ENCODE peak calls at places on chromosomes 6 and 20, in four cellular contexts. One of them, this sample, is unnamed.

GRCh38 chr6:163566056-163566455 is 151.5 kb downstream of the QKI start:
- DNase-seq in colonic mucosa: no peak
- DNase-seq in heart right ventricle: no peak
- DNase-seq in naive thymus-derived CD4-positive, alpha-beta T cell: no peak
- DNase-seq in this sample: no peak

GRCh38 chr20:32779500-32780215 is 17.5 kb downstream of the DNMT3B start:
- DNase-seq in naive thymus-derived CD4-positive, alpha-beta T cell: no peak
- DNase-seq in colonic mucosa: no peak
- DNase-seq in heart right ventricle: no peak
- DNase-seq in this sample: no peak

GRCh38 chr6:116945809-116946208 is 68.8 kb downstream of the RFX6 start:
- DNase-seq in heart right ventricle: no peak
- DNase-seq in naive thymus-derived CD4-positive, alpha-beta T cell: no peak
- DNase-seq in colonic mucosa: peak
- DNase-seq in this sample: no peak

GRCh38 chr6:113149511-113149910 is 707.6 kb upstream of the MARCKS start:
- DNase-seq in heart right ventricle: no peak
- DNase-seq in colonic mucosa: no peak
- DNase-seq in naive thymus-derived CD4-positive, alpha-beta T cell: no peak
- DNase-seq in this sample: no peak

GRCh38 chr6:106973841-106974336 is 640 bp downstream of the CD24 start:
- DNase-seq in naive thymus-derived CD4-positive, alpha-beta T cell: no peak
- DNase-seq in colonic mucosa: peak
- DNase-seq in heart right ventricle: no peak
- DNase-seq in this sample: no peak

GRCh38 chr20:14928083-14928482 is 590.7 kb upstream of the FLRT3 start:
- DNase-seq in heart right ventricle: no peak
- DNase-seq in naive thymus-derived CD4-positive, alpha-beta T cell: no peak
- DNase-seq in colonic mucosa: no peak
- DNase-seq in this sample: no peak

GRCh38 chr6:11969092-11969491 is 43.0 kb upstream of the HIVEP1 start:
- DNase-seq in colonic mucosa: no peak
- DNase-seq in heart right ventricle: no peak
- DNase-seq in naive thymus-derived CD4-positive, alpha-beta T cell: no peak
- DNase-seq in this sample: no peak

GRCh38 chr6:2765896-2766766 is 938 bp downstream of the WRNIP1 start:
- DNase-seq in colonic mucosa: peak
- DNase-seq in heart right ventricle: peak
- DNase-seq in naive thymus-derived CD4-positive, alpha-beta T cell: peak
- DNase-seq in this sample: no peak

GRCh38 chr6:35294308-35294945 is 3.2 kb upstream of the DEF6 start:
- DNase-seq in colonic mucosa: no peak
- DNase-seq in naive thymus-derived CD4-positive, alpha-beta T cell: no peak
- DNase-seq in heart right ventricle: no peak
- DNase-seq in this sample: no peak

GRCh38 chr6:84191802-84192201 is 35.6 kb downstream of the CEP162 start:
- DNase-seq in heart right ventricle: no peak
- DNase-seq in naive thymus-derived CD4-positive, alpha-beta T cell: no peak
- DNase-seq in colonic mucosa: no peak
- DNase-seq in this sample: no peak

GRCh38 chr20:13263451-13263850 is 42.4 kb downstream of the ISM1 start:
- DNase-seq in heart right ventricle: no peak
- DNase-seq in colonic mucosa: no peak
- DNase-seq in naive thymus-derived CD4-positive, alpha-beta T cell: no peak
- DNase-seq in this sample: no peak

GRCh38 chr6:43770417-43771209 is 602 bp downstream of the VEGFA start:
- DNase-seq in heart right ventricle: peak
- DNase-seq in colonic mucosa: peak
- DNase-seq in naive thymus-derived CD4-positive, alpha-beta T cell: peak
- DNase-seq in this sample: no peak

GRCh38 chr20:47681977-47682812 is 103.1 kb downstream of the SULF2 start:
- DNase-seq in colonic mucosa: no peak
- DNase-seq in naive thymus-derived CD4-positive, alpha-beta T cell: no peak
- DNase-seq in heart right ventricle: peak
- DNase-seq in this sample: no peak

GRCh38 chr6:90496617-90497016 is 90.3 kb downstream of the MAP3K7 start:
- DNase-seq in naive thymus-derived CD4-positive, alpha-beta T cell: no peak
- DNase-seq in heart right ventricle: no peak
- DNase-seq in colonic mucosa: no peak
- DNase-seq in this sample: no peak

GRCh38 chr6:40999498-41000070 is 39.4 kb downstream of the UNC5CL start:
- DNase-seq in heart right ventricle: peak
- DNase-seq in colonic mucosa: peak
- DNase-seq in naive thymus-derived CD4-positive, alpha-beta T cell: no peak
- DNase-seq in this sample: no peak

GRCh38 chr6:3825851-3826581 is 23.2 kb upstream of the FAM50B start:
- DNase-seq in heart right ventricle: peak
- DNase-seq in naive thymus-derived CD4-positive, alpha-beta T cell: no peak
- DNase-seq in colonic mucosa: peak
- DNase-seq in this sample: no peak

GRCh38 chr20:31816221-31816620 is 2.9 kb upstream of the MYLK2 start:
- DNase-seq in heart right ventricle: no peak
- DNase-seq in colonic mucosa: no peak
- DNase-seq in naive thymus-derived CD4-positive, alpha-beta T cell: no peak
- DNase-seq in this sample: no peak

GRCh38 chr6:76682842-76683241 is 610.4 kb upstream of the IMPG1 start:
- DNase-seq in heart right ventricle: no peak
- DNase-seq in colonic mucosa: no peak
- DNase-seq in naive thymus-derived CD4-positive, alpha-beta T cell: no peak
- DNase-seq in this sample: no peak

GRCh38 chr6:165819394-165819793 is 156.4 kb upstream of the PDE10A start:
- DNase-seq in heart right ventricle: no peak
- DNase-seq in colonic mucosa: no peak
- DNase-seq in naive thymus-derived CD4-positive, alpha-beta T cell: no peak
- DNase-seq in this sample: no peak
- H3K4me3 ChIP-seq in heart right ventricle: no peak
- H3K4me3 ChIP-seq in colonic mucosa: no peak
- H3K4me3 ChIP-seq in naive thymus-derived CD4-positive, alpha-beta T cell: no peak
- H3K4me3 ChIP-seq in this sample: no peak

GRCh38 chr6:16306334-16306733 is 67.9 kb downstream of the GMPR start:
- DNase-seq in heart right ventricle: no peak
- DNase-seq in colonic mucosa: no peak
- DNase-seq in naive thymus-derived CD4-positive, alpha-beta T cell: no peak
- DNase-seq in this sample: no peak
- H3K4me3 ChIP-seq in heart right ventricle: no peak
- H3K4me3 ChIP-seq in colonic mucosa: no peak
- H3K4me3 ChIP-seq in naive thymus-derived CD4-positive, alpha-beta T cell: no peak
- H3K4me3 ChIP-seq in this sample: no peak

DNA sequence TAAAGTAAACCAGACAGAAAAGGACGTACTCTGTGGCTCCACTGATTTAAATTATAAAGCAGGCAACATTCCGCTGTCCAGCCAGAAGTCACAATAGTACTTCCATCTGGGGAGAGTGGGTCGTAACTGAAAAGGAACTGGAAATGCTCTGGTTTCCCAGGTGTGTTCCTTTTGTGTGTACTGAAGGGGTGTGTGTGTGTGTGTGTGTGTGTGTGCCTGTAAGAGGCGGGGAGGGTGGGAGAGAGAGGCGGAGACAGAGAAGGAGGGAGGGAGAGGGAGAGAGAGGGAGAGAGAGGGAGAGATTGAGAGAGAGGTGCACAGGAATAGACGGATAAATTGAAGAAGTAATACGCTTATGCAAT is 178.4 kb upstream of the ZNF184 start:
- DNase-seq in colonic mucosa: no peak
- DNase-seq in heart right ventricle: no peak
- DNase-seq in naive thymus-derived CD4-positive, alpha-beta T cell: no peak
- DNase-seq in this sample: no peak
- H3K4me3 ChIP-seq in colonic mucosa: no peak
- H3K4me3 ChIP-seq in heart right ventricle: no peak
- H3K4me3 ChIP-seq in naive thymus-derived CD4-positive, alpha-beta T cell: no peak
- H3K4me3 ChIP-seq in this sample: no peak

GRCh38 chr6:146875927-146876270 is 277.1 kb downstream of the ADGB start:
- DNase-seq in naive thymus-derived CD4-positive, alpha-beta T cell: no peak
- DNase-seq in heart right ventricle: no peak
- DNase-seq in colonic mucosa: no peak
- DNase-seq in this sample: no peak

GRCh38 chr6:146878564-146879343 is 280.0 kb downstream of the ADGB start:
- DNase-seq in heart right ventricle: no peak
- DNase-seq in colonic mucosa: no peak
- DNase-seq in naive thymus-derived CD4-positive, alpha-beta T cell: no peak
- DNase-seq in this sample: no peak

GRCh38 chr6:146876271-146877151 is 277.7 kb downstream of the ADGB start:
- DNase-seq in naive thymus-derived CD4-positive, alpha-beta T cell: no peak
- DNase-seq in colonic mucosa: no peak
- DNase-seq in heart right ventricle: no peak
- DNase-seq in this sample: no peak

GRCh38 chr6:146881228-146882181 is 282.7 kb downstream of the ADGB start:
- DNase-seq in heart right ventricle: no peak
- DNase-seq in colonic mucosa: no peak
- DNase-seq in naive thymus-derived CD4-positive, alpha-beta T cell: no peak
- DNase-seq in this sample: no peak

DNA sequence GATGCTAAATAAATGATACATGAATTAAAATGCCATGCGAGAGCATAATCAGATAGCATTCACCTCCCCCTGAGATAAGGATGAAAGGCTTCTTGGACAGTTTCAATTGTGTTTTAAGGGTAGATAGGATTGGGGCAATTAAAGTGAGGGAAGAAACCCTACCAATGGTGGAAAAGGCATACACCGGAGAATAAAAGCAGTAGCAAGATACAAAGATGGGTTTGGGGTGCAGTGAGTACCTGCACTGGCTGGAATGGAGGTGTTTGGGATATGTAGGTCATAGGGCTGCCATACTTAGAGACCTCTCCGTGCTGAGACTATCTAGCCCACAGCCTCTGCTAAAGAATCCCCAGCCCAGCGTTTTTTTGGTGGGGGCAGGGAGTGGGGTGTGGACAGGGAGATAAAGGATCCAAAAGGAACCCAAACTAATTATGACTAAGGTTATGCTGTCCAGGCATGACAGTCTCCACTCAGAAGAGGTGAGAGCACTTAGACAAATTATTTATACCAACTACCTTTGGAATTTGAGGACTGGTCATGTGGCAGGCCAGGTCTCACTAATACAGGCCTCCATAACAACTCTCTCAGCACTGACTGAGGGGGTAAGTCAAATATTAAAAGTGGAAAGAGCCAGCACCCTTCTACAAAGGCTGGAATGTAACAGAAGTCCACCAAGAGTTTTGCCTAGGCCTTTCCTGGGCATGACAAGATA is 280.8 kb downstream of the ADGB start:
- DNase-seq in heart right ventricle: no peak
- DNase-seq in naive thymus-derived CD4-positive, alpha-beta T cell: no peak
- DNase-seq in colonic mucosa: no peak
- DNase-seq in this sample: no peak
- H3K4me3 ChIP-seq in heart right ventricle: no peak
- H3K4me3 ChIP-seq in naive thymus-derived CD4-positive, alpha-beta T cell: no peak
- H3K4me3 ChIP-seq in colonic mucosa: no peak
- H3K4me3 ChIP-seq in this sample: no peak

GRCh38 chr6:31575952-31576684 is 753 bp downstream of the TNF start:
- DNase-seq in heart right ventricle: no peak
- DNase-seq in colonic mucosa: no peak
- DNase-seq in naive thymus-derived CD4-positive, alpha-beta T cell: no peak
- DNase-seq in this sample: no peak

GRCh38 chr6:31573239-31574105 is 1.4 kb downstream of the LTA start:
- DNase-seq in naive thymus-derived CD4-positive, alpha-beta T cell: no peak
- DNase-seq in heart right ventricle: no peak
- DNase-seq in colonic mucosa: no peak
- DNase-seq in this sample: no peak

GRCh38 chr6:31572041-31572911 is at the start of gene LTA:
- DNase-seq in colonic mucosa: no peak
- DNase-seq in heart right ventricle: no peak
- DNase-seq in naive thymus-derived CD4-positive, alpha-beta T cell: peak
- DNase-seq in this sample: no peak

GRCh38 chr6:31575335-31575901 is at the start of gene TNF:
- DNase-seq in heart right ventricle: no peak
- DNase-seq in naive thymus-derived CD4-positive, alpha-beta T cell: no peak
- DNase-seq in colonic mucosa: peak
- DNase-seq in this sample: peak

GRCh38 chr6:31574106-31575061 is 981 bp upstream of the TNF start:
- DNase-seq in colonic mucosa: no peak
- DNase-seq in heart right ventricle: no peak
- DNase-seq in naive thymus-derived CD4-positive, alpha-beta T cell: no peak
- DNase-seq in this sample: no peak
- H3K4me3 ChIP-seq in colonic mucosa: no peak
- H3K4me3 ChIP-seq in heart right ventricle: no peak
- H3K4me3 ChIP-seq in naive thymus-derived CD4-positive, alpha-beta T cell: peak
- H3K4me3 ChIP-seq in this sample: no peak

GRCh38 chr6:125275779-125276178 is 26.0 kb downstream of the HDDC2 start:
- DNase-seq in colonic mucosa: no peak
- DNase-seq in naive thymus-derived CD4-positive, alpha-beta T cell: no peak
- DNase-seq in heart right ventricle: no peak
- DNase-seq in this sample: no peak
- H3K4me3 ChIP-seq in colonic mucosa: no peak
- H3K4me3 ChIP-seq in naive thymus-derived CD4-positive, alpha-beta T cell: no peak
- H3K4me3 ChIP-seq in heart right ventricle: no peak
- H3K4me3 ChIP-seq in this sample: no peak

DNA sequence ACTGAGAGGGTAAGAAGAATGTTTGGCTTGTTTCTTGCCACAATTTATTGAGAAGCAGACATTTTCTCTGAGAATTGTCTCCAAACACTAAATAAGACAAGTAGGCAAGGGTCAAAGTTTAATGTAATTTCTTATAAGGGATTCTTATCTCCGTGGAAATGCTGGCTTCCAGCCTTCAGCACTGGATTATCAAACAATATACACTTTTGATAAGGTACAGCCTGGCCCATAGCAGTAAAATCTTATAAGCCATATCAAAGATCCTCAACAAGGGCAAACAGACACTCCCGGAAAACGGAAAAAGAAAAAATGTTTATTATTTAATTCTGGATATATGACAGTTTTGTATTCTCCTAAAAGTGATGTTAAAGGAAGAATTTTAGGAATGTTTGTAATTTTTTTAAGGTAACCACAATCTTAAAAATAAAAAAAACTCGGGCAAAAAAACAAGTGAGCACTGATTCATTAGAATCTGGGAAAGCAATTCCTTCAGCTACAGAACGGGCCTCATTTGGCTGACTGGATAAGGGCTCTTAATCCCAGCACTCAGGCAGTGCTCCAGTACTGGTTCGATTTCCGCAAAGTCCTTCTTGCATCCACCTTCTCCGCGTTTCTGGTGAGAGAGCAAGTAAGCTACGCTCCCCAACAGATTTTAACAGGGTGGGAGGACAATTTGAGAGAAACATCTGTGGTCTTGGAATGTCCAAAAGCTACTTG is 18.4 kb upstream of the ZSCAN9 start:
- DNase-seq in heart right ventricle: no peak
- DNase-seq in colonic mucosa: no peak
- DNase-seq in naive thymus-derived CD4-positive, alpha-beta T cell: no peak
- DNase-seq in this sample: no peak
- H3K4me3 ChIP-seq in heart right ventricle: no peak
- H3K4me3 ChIP-seq in colonic mucosa: peak
- H3K4me3 ChIP-seq in naive thymus-derived CD4-positive, alpha-beta T cell: no peak
- H3K4me3 ChIP-seq in this sample: no peak

GRCh38 chr6:37243816-37244370 is 13.7 kb upstream of the TBC1D22B start:
- DNase-seq in naive thymus-derived CD4-positive, alpha-beta T cell: no peak
- DNase-seq in heart right ventricle: no peak
- DNase-seq in colonic mucosa: no peak
- DNase-seq in this sample: no peak

GRCh38 chr6:37241131-37241530 is 16.4 kb upstream of the TBC1D22B start:
- DNase-seq in naive thymus-derived CD4-positive, alpha-beta T cell: no peak
- DNase-seq in colonic mucosa: no peak
- DNase-seq in heart right ventricle: no peak
- DNase-seq in this sample: no peak

GRCh38 chr6:37243131-37243815 is 14.3 kb upstream of the TBC1D22B start:
- DNase-seq in heart right ventricle: no peak
- DNase-seq in naive thymus-derived CD4-positive, alpha-beta T cell: no peak
- DNase-seq in colonic mucosa: no peak
- DNase-seq in this sample: no peak

GRCh38 chr6:37242042-37242428 is 15.5 kb upstream of the TBC1D22B start:
- DNase-seq in heart right ventricle: no peak
- DNase-seq in naive thymus-derived CD4-positive, alpha-beta T cell: no peak
- DNase-seq in colonic mucosa: no peak
- DNase-seq in this sample: no peak

GRCh38 chr6:37242429-37243052 is 15.0 kb upstream of the TBC1D22B start:
- DNase-seq in naive thymus-derived CD4-positive, alpha-beta T cell: no peak
- DNase-seq in heart right ventricle: no peak
- DNase-seq in colonic mucosa: peak
- DNase-seq in this sample: no peak
- H3K4me3 ChIP-seq in naive thymus-derived CD4-positive, alpha-beta T cell: no peak
- H3K4me3 ChIP-seq in heart right ventricle: no peak
- H3K4me3 ChIP-seq in colonic mucosa: no peak
- H3K4me3 ChIP-seq in this sample: no peak